ENCODE peak calls at places on chromosomes 13 and 19, in five cellular contexts. K is progenitor cell of endocrine pancreas, S is ascending aorta, X is left ventricle myocardium inferior, A is foreskin fibroblast. Z is an unnamed sample.
A peak's percentile ranks its signal among the peaks of the same experiment; 100 is the strongest.

GRCh38 chr13:106349080-106349841 is 186.2 kb downstream of the EFNB2 start:
- DNase-seq in A (no peak), X (peak; percentile 14), K (peak; percentile 14), S (no peak), Z (no peak)

GRCh38 chr19:46383846-46384245 is 29.5 kb downstream of the CCDC8 start:
- DNase-seq in A (no peak), S (peak; percentile 54), X (no peak), K (no peak), Z (no peak)

GRCh38 chr19:1000095-1000494 is at the start of gene GRIN3B:
- DNase-seq in S (no peak), X (no peak), A (no peak), K (peak; percentile 75), Z (peak; percentile 47)

GRCh38 chr19:15300533-15301194 is 31.7 kb downstream of the BRD4 start:
- DNase-seq in K (no peak), S (no peak), X (no peak), A (peak; percentile 71), Z (no peak)

GRCh38 chr13:19961924-19962323 is 3.4 kb downstream of the ZMYM2 start:
- DNase-seq in A (no peak), X (no peak), K (no peak), S (no peak), Z (no peak)

GRCh38 chr13:109182777-109183465 is 553.5 kb downstream of the MYO16 start:
- DNase-seq in X (no peak), S (no peak), K (no peak), A (no peak), Z (no peak)

GRCh38 chr19:34480971-34481821 is at the start of gene WTIP:
- DNase-seq in X (peak; percentile 84), S (peak; percentile 88), A (peak; percentile 92), K (peak; percentile 87), Z (no peak)

GRCh38 chr13:73672492-73672891 is 461.7 kb downstream of the KLF12 start:
- DNase-seq in X (no peak), S (no peak), K (no peak), A (no peak), Z (no peak)

GRCh38 chr19:6791237-6791636 is 18.7 kb downstream of the VAV1 start:
- DNase-seq in K (no peak), S (no peak), X (no peak), A (no peak), Z (no peak)

GRCh38 chr19:29245221-29245620 is 32.3 kb upstream of the UQCRFS1 start:
- DNase-seq in S (no peak), X (no peak), K (no peak), A (no peak), Z (no peak)

GRCh38 chr13:113769106-113769505 is 10.1 kb downstream of the TMEM255B start:
- DNase-seq in X (no peak), S (no peak), A (no peak), K (no peak), Z (no peak)

GRCh38 chr19:18086590-18087138 is at the start of gene IL12RB1:
- DNase-seq in X (no peak), A (no peak), K (no peak), S (no peak), Z (no peak)

GRCh38 chr19:16883518-16883917 is 5.3 kb upstream of the F2RL3 start:
- DNase-seq in X (no peak), K (no peak), A (no peak), S (no peak), Z (no peak)

GRCh38 chr19:4970558-4971423 is 1.9 kb downstream of the KDM4B start:
- DNase-seq in K (no peak), S (no peak), A (no peak), X (peak; percentile 53), Z (no peak)

GRCh38 chr19:38425810-38426466 is at the start of gene RASGRP4:
- DNase-seq in A (no peak), K (no peak), X (peak; percentile 51), S (peak; percentile 66), Z (no peak)

GRCh38 chr13:111913790-111914189 is 153.2 kb upstream of the SOX1 start:
- DNase-seq in A (no peak), X (no peak), S (peak; percentile 16), K (peak; percentile 5), Z (no peak)

GRCh38 chr13:48808689-48809088 is 155.0 kb downstream of the CYSLTR2 start:
- DNase-seq in S (no peak), K (no peak), X (no peak), A (peak; percentile 70), Z (no peak)

GRCh38 chr13:95231393-95231792 is 69.9 kb downstream of the ABCC4 start:
- DNase-seq in X (no peak), A (no peak), S (no peak), K (no peak), Z (no peak)

GRCh38 chr19:3062165-3063105 is at the start of gene TLE5:
- DNase-seq in K (no peak), A (peak; percentile 52), X (peak; percentile 78), S (peak; percentile 77), Z (no peak)